ENCODE peak calls at places on chromosomes 5 and 9, in nine cellular contexts. N is adrenal gland, T is fibroblast of villous mesenchyme, L is foreskin fibroblast, Y is psoas muscle, K is brain microvascular endothelial cell, J is astrocyte, A is bronchial epithelial cell, G is Panc1. C is an unnamed sample.

GRCh38 chr9:89175739-89176360 is 2.8 kb downstream of the SHC3 start:
- DNase-seq in J (peak; percentile 47), K (no peak), T (no peak), A (no peak), L (peak; percentile 42), Y (no peak), G (no peak), N (no peak), C (peak; percentile 41)

GRCh38 chr5:172874647-172875371 is 40.8 kb downstream of the ERGIC1 start:
- DNase-seq in K (no peak), J (no peak), G (no peak), N (no peak), Y (no peak), L (no peak), A (no peak), T (no peak), C (no peak)

GRCh38 chr9:81687521-81688261 is 1.7 kb downstream of the TLE1 start:
- DNase-seq in T (no peak), Y (peak; percentile 55), L (peak; percentile 41), J (peak; percentile 22), A (no peak), K (no peak), G (no peak), N (peak; percentile 68), C (no peak)

GRCh38 chr5:111995701-111996100 is 238.7 kb upstream of the NREP start:
- DNase-seq in A (no peak), L (no peak), J (no peak), T (no peak), G (no peak), K (no peak), N (no peak), Y (no peak), C (no peak)

GRCh38 chr9:81132318-81132717 is 557.0 kb downstream of the TLE1 start:
- DNase-seq in Y (no peak), A (peak; percentile 21), L (peak; percentile 8), N (no peak), G (no peak), K (peak; percentile 66), J (peak; percentile 91), T (peak; percentile 24), C (no peak)

GRCh38 chr5:17089690-17090089 is 127.7 kb upstream of the BASP1 start:
- DNase-seq in J (peak; percentile 57), Y (no peak), N (no peak), K (peak; percentile 28), G (no peak), L (peak; percentile 73), A (no peak), T (no peak), C (peak; percentile 47)

GRCh38 chr9:92607088-92607487 is 62.8 kb downstream of the IPPK start:
- DNase-seq in N (no peak), L (peak; percentile 57), T (peak; percentile 49), Y (no peak), A (no peak), G (no peak), J (peak; percentile 70), K (peak; percentile 51), C (peak; percentile 70)

GRCh38 chr5:154196955-154197652 is 6.6 kb downstream of the GALNT10 start:
- DNase-seq in K (peak; percentile 58), N (no peak), Y (no peak), T (peak; percentile 71), A (peak; percentile 31), G (no peak), J (peak; percentile 77), L (peak; percentile 60), C (peak; percentile 62)

GRCh38 chr5:52658266-52658665 is 129.4 kb upstream of the ITGA1 start:
- DNase-seq in N (no peak), T (no peak), G (no peak), L (no peak), A (no peak), J (no peak), K (no peak), Y (no peak), C (no peak)

GRCh38 chr5:54257366-54258118 is 52.8 kb downstream of the ARL15 start:
- DNase-seq in N (no peak), A (peak; percentile 38), L (peak; percentile 36), T (no peak), K (no peak), Y (no peak), G (no peak), J (no peak), C (peak; percentile 27)

GRCh38 chr9:87871425-87872078 is 11.1 kb upstream of the SPATA31E1 start:
- DNase-seq in T (no peak), A (no peak), G (no peak), N (no peak), L (no peak), K (no peak), J (no peak), Y (no peak), C (no peak)

GRCh38 chr9:109745335-109746283 is 34.4 kb upstream of the PALM2AKAP2 start:
- DNase-seq in L (peak; percentile 80), N (no peak), Y (peak; percentile 70), G (no peak), A (peak; percentile 30), J (peak; percentile 79), T (peak; percentile 64), K (no peak), C (peak; percentile 44)

GRCh38 chr9:71628247-71628646 is 140.1 kb downstream of the CEMIP2 start:
- DNase-seq in J (no peak), Y (no peak), L (peak; percentile 31), A (no peak), G (no peak), T (peak; percentile 33), N (no peak), K (no peak), C (peak; percentile 13)

GRCh38 chr9:71627537-71627936 is 140.8 kb downstream of the CEMIP2 start:
- DNase-seq in L (no peak), T (no peak), Y (no peak), A (no peak), J (no peak), N (no peak), K (no peak), G (no peak), C (no peak)

GRCh38 chr9:71626395-71626794 is 141.9 kb downstream of the CEMIP2 start:
- DNase-seq in J (no peak), T (no peak), L (no peak), N (no peak), Y (no peak), K (no peak), G (no peak), A (peak; percentile 89), C (no peak)

GRCh38 chr9:71620806-71621205 is 147.5 kb downstream of the CEMIP2 start:
- DNase-seq in L (no peak), J (no peak), N (no peak), A (no peak), T (no peak), K (no peak), G (no peak), Y (no peak), C (no peak)

DNA sequence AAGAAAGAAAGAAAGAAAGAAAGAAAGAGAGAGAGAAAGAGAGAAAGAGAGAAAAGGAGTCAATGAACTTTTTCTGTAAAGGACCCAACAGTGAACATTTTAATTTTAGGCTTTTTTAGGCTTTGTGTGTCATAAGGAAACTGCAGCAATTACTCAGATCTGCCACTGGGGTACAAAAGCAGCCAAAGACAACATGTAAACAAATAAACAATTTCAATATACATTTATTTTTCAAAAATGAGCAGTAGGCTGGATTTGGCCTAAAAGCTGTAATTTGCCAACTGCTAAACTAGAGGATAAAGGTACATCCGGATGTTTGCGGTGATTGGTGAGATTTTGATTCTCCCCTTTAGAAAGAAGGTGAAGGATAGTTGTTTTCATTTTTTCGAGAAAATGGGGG is 143.6 kb downstream of the CEMIP2 start:
- DNase-seq in G (no peak), Y (no peak), N (no peak), T (no peak), J (no peak), L (no peak), K (no peak), A (no peak), C (no peak)
- TF ChIP-seq CTCF in G (peak; percentile 7), Y (no peak), N (no peak), T (peak; percentile 12), J (no peak), L (no peak), K (peak; percentile 7), A (no peak), C (no peak)

DNA sequence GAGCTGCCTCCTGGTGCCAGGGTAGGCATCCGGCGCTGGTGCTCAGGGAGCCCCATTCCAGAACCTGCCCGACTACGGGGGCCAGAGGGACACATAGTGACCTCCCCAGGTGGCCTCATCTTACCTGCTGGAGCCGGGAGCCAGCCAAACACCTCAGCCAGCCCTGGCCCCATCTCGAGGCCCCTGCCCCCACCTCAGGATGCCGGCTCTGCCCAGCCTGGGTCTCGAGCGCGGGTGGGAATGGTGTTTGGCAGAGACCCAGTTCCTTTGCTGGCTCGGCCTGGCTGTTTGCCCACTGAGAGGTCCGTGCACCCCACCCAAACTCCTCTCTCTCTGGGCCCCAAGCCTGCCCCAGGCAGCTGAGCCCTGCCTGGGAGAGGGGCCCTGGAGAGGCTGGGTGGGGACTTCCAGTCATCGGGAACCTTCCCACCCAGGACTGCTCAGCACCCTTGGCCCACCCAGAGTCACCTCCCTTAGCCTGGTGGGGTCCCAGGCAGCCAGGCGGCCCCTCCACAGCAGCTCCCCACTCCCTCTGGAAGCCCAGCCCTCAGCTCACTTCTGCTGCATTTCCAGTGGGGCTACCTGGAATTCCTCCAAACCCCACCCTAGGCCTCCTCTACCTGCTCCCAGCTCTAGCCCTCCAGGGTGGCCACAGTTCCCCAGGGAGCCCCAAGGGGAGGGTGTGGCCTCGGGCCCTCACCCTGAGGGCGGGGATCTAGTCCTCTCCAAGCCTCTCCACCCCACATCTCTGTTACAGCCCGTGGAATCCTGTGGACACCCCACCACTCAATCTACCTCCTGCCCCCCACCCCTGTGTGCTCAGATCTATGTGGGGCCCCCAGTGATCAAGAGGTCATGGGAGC is 42.4 kb upstream of the UBAC1 start:
- DNase-seq in Y (no peak), A (no peak), N (no peak), J (no peak), G (no peak), K (no peak), L (no peak), T (no peak), C (no peak)
- H3K4me3 ChIP-seq in Y (no peak overlapping the region), A (no peak overlapping the region), N (no peak overlapping the region), J (no peak overlapping the region), G (no peak overlapping the region), K (no peak overlapping the region), L (no peak overlapping the region), T (no peak overlapping the region), C (no peak overlapping the region)

DNA sequence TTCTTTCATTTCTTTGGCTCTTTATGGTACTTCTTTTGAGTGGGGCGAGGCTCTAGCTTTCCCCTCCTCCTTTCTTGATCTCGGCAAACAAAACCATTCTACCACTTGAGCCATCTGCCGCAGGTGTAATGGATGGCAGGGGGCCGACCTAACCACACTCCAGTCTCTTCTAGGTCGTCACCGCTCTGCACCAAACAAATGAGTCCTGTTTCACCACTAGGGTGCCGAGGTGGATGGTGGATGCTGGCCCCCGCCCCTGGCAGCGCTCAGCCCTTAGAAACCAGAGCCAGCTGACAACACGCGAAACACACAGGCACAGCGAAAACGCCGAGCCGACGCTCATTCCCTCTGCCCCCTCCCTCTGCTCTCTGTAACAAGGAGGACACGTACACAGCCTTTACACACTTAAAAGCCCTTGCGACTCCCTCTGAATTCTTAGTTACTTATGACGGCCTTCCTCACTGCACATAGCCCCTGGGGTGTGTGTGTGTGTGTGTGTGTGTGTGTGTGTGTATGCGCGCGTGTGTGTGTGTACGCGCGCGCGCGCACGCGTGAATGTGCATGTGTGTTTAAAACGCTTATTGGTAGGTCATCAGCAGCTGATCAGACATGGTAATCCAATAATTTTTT is 199.4 kb downstream of the MEF2C start:
- DNase-seq in T (no peak), G (no peak), A (no peak), N (no peak), K (no peak), L (no peak), J (peak; percentile 85), Y (no peak), C (no peak)
- TF ChIP-seq CTCF in T (no peak), G (no peak), A (no peak), N (no peak), K (peak; percentile 49), L (no peak), J (peak; percentile 14), Y (no peak), C (no peak)

GRCh38 chr5:141182248-141182647 is at the start of gene PCDHB16:
- DNase-seq in J (peak; percentile 3), K (no peak), G (no peak), Y (peak; percentile 29), N (peak; percentile 23), T (peak; percentile 15), A (no peak), L (peak; percentile 11), C (peak; percentile 35)
- H3K4me3 ChIP-seq in J (no peak within 1 kb of the TSS), K (no peak within 1 kb of the TSS), G (no peak within 1 kb of the TSS), Y (peak within 1 kb of the TSS; percentile 43), N (no peak within 1 kb of the TSS), T (no peak within 1 kb of the TSS), A (no peak within 1 kb of the TSS), L (peak within 1 kb of the TSS; percentile 21), C (peak within 1 kb of the TSS; percentile 43)

C was measured in AG10803.